ENCODE peak calls at places on chromosomes 3 and 15, in eight cellular contexts. E is progenitor cell of endocrine pancreas; N is psoas muscle; G is left cardiac atrium; B is AML-193; J is SJSA1; I is fibroblast of gingiva; V is stimulated activated CD8-positive, alpha-beta memory T cell treated with anti-CD3 and anti-CD28 coated beads, Interleukin-15, amount 100 ng/mL, for 24 hours. L is an unnamed sample.

GRCh38 chr3:182501861-182502260 is 291.4 kb upstream of the ATP11B start:
- DNase-seq in J (no peak), V (no peak), I (no peak), N (no peak), E (no peak), G (no peak), B (no peak), L (no peak)

GRCh38 chr15:58396181-58396580 is 35.6 kb upstream of the LIPC start:
- DNase-seq in B (no peak), E (no peak), I (peak; percentile 92), N (no peak), J (no peak), V (no peak), G (no peak), L (no peak)

GRCh38 chr15:70856177-70856883 is 2.4 kb upstream of the LARP6 start:
- DNase-seq in G (no peak), N (no peak), I (peak; percentile 55), E (no peak), V (no peak), J (no peak), B (no peak), L (no peak)

GRCh38 chr3:118932822-118933558 is 101.7 kb downstream of the IGSF11 start:
- DNase-seq in E (no peak), B (peak; percentile 15), G (peak; percentile 49), N (peak; percentile 87), V (no peak), J (no peak), I (peak; percentile 40), L (no peak)

GRCh38 chr3:169041677-169042171 is 621.8 kb downstream of the MECOM start:
- DNase-seq in E (no peak), V (no peak), N (no peak), G (no peak), I (peak; percentile 63), B (peak; percentile 45), J (no peak), L (no peak)

GRCh38 chr3:158127250-158128219 is 17.6 kb downstream of the RSRC1 start:
- DNase-seq in E (no peak), G (no peak), N (no peak), B (no peak), I (peak; percentile 38), V (no peak), J (no peak), L (no peak)

GRCh38 chr15:61824291-61824690 is 236.0 kb downstream of the VPS13C start:
- DNase-seq in J (no peak), G (no peak), I (no peak), E (no peak), V (no peak), B (no peak), N (no peak), L (no peak)

GRCh38 chr15:68383161-68384074 is 48.5 kb downstream of the ITGA11 start:
- DNase-seq in N (no peak), E (no peak), V (no peak), I (no peak), J (peak; percentile 45), B (peak; percentile 50), G (no peak), L (no peak)

GRCh38 chr15:50181983-50182232 is at the start of gene SLC27A2:
- DNase-seq in B (peak; percentile 31), J (no peak), N (peak; percentile 63), I (no peak), V (no peak), E (peak; percentile 64), G (peak; percentile 25), L (no peak)

GRCh38 chr15:42084465-42085235 is 9.7 kb downstream of the PLA2G4D start:
- DNase-seq in I (peak; percentile 29), E (peak; percentile 62), N (peak; percentile 82), B (peak; percentile 38), J (peak; percentile 70), V (peak; percentile 15), G (peak; percentile 69), L (no peak)

GRCh38 chr3:53804697-53805462 is 41.3 kb downstream of the CHDH start:
- DNase-seq in N (no peak), E (no peak), V (no peak), J (no peak), G (no peak), B (no peak), I (peak; percentile 47), L (no peak)

GRCh38 chr3:39671116-39671515 is 138.3 kb upstream of the MYRIP start:
- DNase-seq in B (peak; percentile 13), G (no peak), E (no peak), N (no peak), I (no peak), J (no peak), V (no peak), L (no peak)